ENCODE peak calls at places on chromosomes 2 and 18, in ten cellular contexts. One of them, this sample, is unnamed. For H3K9me3 and H3K27me3, the result is how much of the 10 kb centered on the place peaks cover.

GRCh38 chr2:239809391-239809790 is 215.8 kb downstream of the NDUFA10 start:
- DNase-seq in stomach: peak
- DNase-seq in sigmoid colon: peak
- DNase-seq in transverse colon: no peak
- DNase-seq in esophagus muscularis mucosa: no peak
- DNase-seq in uterus: peak
- DNase-seq in Peyer's patch: no peak
- DNase-seq in body of pancreas: no peak
- DNase-seq in spleen: peak
- DNase-seq in heart left ventricle: no peak
- DNase-seq in this sample: no peak

GRCh38 chr18:61831071-61831470 is 61.7 kb downstream of the RNF152 start:
- DNase-seq in transverse colon: no peak
- DNase-seq in uterus: no peak
- DNase-seq in heart left ventricle: no peak
- DNase-seq in sigmoid colon: no peak
- DNase-seq in stomach: no peak
- DNase-seq in Peyer's patch: no peak
- DNase-seq in body of pancreas: no peak
- DNase-seq in esophagus muscularis mucosa: no peak
- DNase-seq in spleen: no peak
- DNase-seq in this sample: no peak

GRCh38 chr2:207257291-207258190 is 91.8 kb upstream of the KLF7 start:
- DNase-seq in heart left ventricle: no peak
- DNase-seq in esophagus muscularis mucosa: no peak
- DNase-seq in body of pancreas: no peak
- DNase-seq in stomach: no peak
- DNase-seq in spleen: no peak
- DNase-seq in Peyer's patch: no peak
- DNase-seq in sigmoid colon: no peak
- DNase-seq in uterus: no peak
- DNase-seq in transverse colon: no peak
- DNase-seq in this sample: no peak

GRCh38 chr18:7517852-7518251 is 49.3 kb upstream of the PTPRM start:
- DNase-seq in Peyer's patch: no peak
- DNase-seq in spleen: no peak
- DNase-seq in sigmoid colon: no peak
- DNase-seq in transverse colon: no peak
- DNase-seq in stomach: no peak
- DNase-seq in body of pancreas: no peak
- DNase-seq in uterus: no peak
- DNase-seq in heart left ventricle: no peak
- DNase-seq in esophagus muscularis mucosa: no peak
- DNase-seq in this sample: no peak

GRCh38 chr18:53944721-53945120 is 279.7 kb downstream of the MBD2 start:
- DNase-seq in sigmoid colon: no peak
- DNase-seq in stomach: no peak
- DNase-seq in heart left ventricle: no peak
- DNase-seq in Peyer's patch: no peak
- DNase-seq in uterus: no peak
- DNase-seq in spleen: no peak
- DNase-seq in esophagus muscularis mucosa: no peak
- DNase-seq in body of pancreas: no peak
- DNase-seq in transverse colon: no peak
- DNase-seq in this sample: no peak

GRCh38 chr18:63342206-63342605 is 22.6 kb upstream of the BCL2 start:
- DNase-seq in Peyer's patch: no peak
- DNase-seq in body of pancreas: peak
- DNase-seq in uterus: peak
- DNase-seq in spleen: no peak
- DNase-seq in sigmoid colon: no peak
- DNase-seq in stomach: no peak
- DNase-seq in heart left ventricle: peak
- DNase-seq in transverse colon: no peak
- DNase-seq in esophagus muscularis mucosa: no peak
- DNase-seq in this sample: no peak

GRCh38 chr2:85873679-85874078 is 15.1 kb downstream of the ST3GAL5 start:
- DNase-seq in uterus: no peak
- DNase-seq in transverse colon: no peak
- DNase-seq in heart left ventricle: no peak
- DNase-seq in esophagus muscularis mucosa: no peak
- DNase-seq in Peyer's patch: no peak
- DNase-seq in spleen: no peak
- DNase-seq in stomach: no peak
- DNase-seq in body of pancreas: no peak
- DNase-seq in sigmoid colon: no peak
- DNase-seq in this sample: no peak

GRCh38 chr2:198659471-198659870 is 798.3 kb downstream of the SATB2 start:
- DNase-seq in transverse colon: no peak
- DNase-seq in esophagus muscularis mucosa: no peak
- DNase-seq in heart left ventricle: no peak
- DNase-seq in sigmoid colon: no peak
- DNase-seq in spleen: no peak
- DNase-seq in stomach: no peak
- DNase-seq in uterus: no peak
- DNase-seq in Peyer's patch: no peak
- DNase-seq in body of pancreas: no peak
- DNase-seq in this sample: no peak

GRCh38 chr2:213187833-213188532 is 36.6 kb upstream of the IKZF2 start:
- DNase-seq in body of pancreas: no peak
- DNase-seq in Peyer's patch: no peak
- DNase-seq in spleen: no peak
- DNase-seq in stomach: no peak
- DNase-seq in heart left ventricle: no peak
- DNase-seq in transverse colon: no peak
- DNase-seq in esophagus muscularis mucosa: no peak
- DNase-seq in uterus: no peak
- DNase-seq in sigmoid colon: no peak
- DNase-seq in this sample: no peak

GRCh38 chr2:151999058-151999457 is 99.8 kb downstream of the CACNB4 start:
- DNase-seq in stomach: peak
- DNase-seq in uterus: no peak
- DNase-seq in heart left ventricle: peak
- DNase-seq in Peyer's patch: peak
- DNase-seq in body of pancreas: peak
- DNase-seq in spleen: no peak
- DNase-seq in esophagus muscularis mucosa: no peak
- DNase-seq in sigmoid colon: no peak
- DNase-seq in transverse colon: peak
- DNase-seq in this sample: peak

DNA sequence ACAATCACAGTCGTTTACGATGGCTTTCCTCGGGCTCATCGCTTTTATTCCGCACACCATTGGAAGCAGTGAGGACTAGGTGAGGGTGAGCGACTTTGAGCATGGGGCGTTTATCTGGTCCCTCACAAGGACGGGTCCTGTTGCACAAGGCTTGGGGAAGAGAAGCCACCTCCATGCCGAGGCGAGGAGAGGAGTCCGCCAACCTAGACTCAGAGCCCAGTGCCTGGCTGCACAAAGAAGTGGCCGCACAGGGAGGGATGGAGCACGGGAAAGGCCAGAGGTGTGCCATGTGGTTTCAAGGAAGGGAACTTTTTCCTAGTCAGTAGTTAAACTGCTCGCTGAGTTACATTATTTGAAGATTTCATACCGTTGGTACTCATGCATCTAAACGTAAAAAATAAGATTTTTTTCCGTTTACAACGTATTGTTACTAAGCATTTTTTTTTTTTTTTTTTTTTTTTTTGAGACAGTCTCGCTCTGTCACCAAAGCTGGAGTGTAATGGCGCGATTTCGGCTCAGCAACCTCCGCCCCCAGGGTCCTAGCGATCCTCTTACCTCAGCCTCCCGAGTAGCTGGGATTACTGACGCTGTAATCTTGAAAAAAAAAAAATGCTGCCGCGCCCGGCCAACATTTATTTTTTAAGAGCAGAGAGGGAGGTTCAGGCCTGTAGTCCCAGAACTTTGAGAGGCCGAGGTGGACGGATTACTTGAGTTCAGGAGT is 868 bp upstream of the CYP27C1 start:
- DNase-seq in spleen: no peak
- DNase-seq in uterus: no peak
- DNase-seq in body of pancreas: peak
- DNase-seq in transverse colon: no peak
- DNase-seq in heart left ventricle: no peak
- DNase-seq in sigmoid colon: no peak
- DNase-seq in esophagus muscularis mucosa: no peak
- DNase-seq in stomach: no peak
- DNase-seq in Peyer's patch: no peak
- DNase-seq in this sample: no peak
- TF ChIP-seq POLR2A in spleen: no peak
- TF ChIP-seq POLR2A in uterus: no peak
- TF ChIP-seq POLR2A in body of pancreas: no peak
- TF ChIP-seq POLR2A in transverse colon: no peak
- TF ChIP-seq POLR2A in heart left ventricle: no peak
- TF ChIP-seq POLR2A in sigmoid colon: no peak
- TF ChIP-seq POLR2A in esophagus muscularis mucosa: no peak
- TF ChIP-seq POLR2A in stomach: no peak
- TF ChIP-seq POLR2A in Peyer's patch: no peak
- TF ChIP-seq POLR2A in this sample: no peak

GRCh38 chr18:77376733-77377094 is 127.1 kb downstream of the GALR1 start:
- DNase-seq in spleen: no peak
- DNase-seq in esophagus muscularis mucosa: peak
- DNase-seq in stomach: no peak
- DNase-seq in heart left ventricle: no peak
- DNase-seq in body of pancreas: no peak
- DNase-seq in sigmoid colon: no peak
- DNase-seq in transverse colon: no peak
- DNase-seq in Peyer's patch: no peak
- DNase-seq in uterus: no peak
- DNase-seq in this sample: no peak
- H3K9me3 ChIP-seq in spleen: under half
- H3K9me3 ChIP-seq in esophagus muscularis mucosa: under half
- H3K9me3 ChIP-seq in stomach: under half
- H3K9me3 ChIP-seq in heart left ventricle: under half
- H3K9me3 ChIP-seq in body of pancreas: under half
- H3K9me3 ChIP-seq in sigmoid colon: under half
- H3K9me3 ChIP-seq in transverse colon: under half
- H3K9me3 ChIP-seq in Peyer's patch: under half
- H3K9me3 ChIP-seq in uterus: under half
- H3K9me3 ChIP-seq in this sample: under half

GRCh38 chr2:238606311-238606710 is 179.6 kb downstream of the ASB1 start:
- DNase-seq in sigmoid colon: no peak
- DNase-seq in Peyer's patch: no peak
- DNase-seq in transverse colon: no peak
- DNase-seq in heart left ventricle: no peak
- DNase-seq in body of pancreas: no peak
- DNase-seq in uterus: no peak
- DNase-seq in stomach: no peak
- DNase-seq in esophagus muscularis mucosa: no peak
- DNase-seq in spleen: no peak
- DNase-seq in this sample: no peak
- H3K27me3 ChIP-seq in sigmoid colon: under half
- H3K27me3 ChIP-seq in Peyer's patch: under half
- H3K27me3 ChIP-seq in transverse colon: under half
- H3K27me3 ChIP-seq in heart left ventricle: under half
- H3K27me3 ChIP-seq in body of pancreas: under half
- H3K27me3 ChIP-seq in uterus: under half
- H3K27me3 ChIP-seq in stomach: under half
- H3K27me3 ChIP-seq in esophagus muscularis mucosa: under half
- H3K27me3 ChIP-seq in spleen: under half
- H3K27me3 ChIP-seq in this sample: under half

DNA sequence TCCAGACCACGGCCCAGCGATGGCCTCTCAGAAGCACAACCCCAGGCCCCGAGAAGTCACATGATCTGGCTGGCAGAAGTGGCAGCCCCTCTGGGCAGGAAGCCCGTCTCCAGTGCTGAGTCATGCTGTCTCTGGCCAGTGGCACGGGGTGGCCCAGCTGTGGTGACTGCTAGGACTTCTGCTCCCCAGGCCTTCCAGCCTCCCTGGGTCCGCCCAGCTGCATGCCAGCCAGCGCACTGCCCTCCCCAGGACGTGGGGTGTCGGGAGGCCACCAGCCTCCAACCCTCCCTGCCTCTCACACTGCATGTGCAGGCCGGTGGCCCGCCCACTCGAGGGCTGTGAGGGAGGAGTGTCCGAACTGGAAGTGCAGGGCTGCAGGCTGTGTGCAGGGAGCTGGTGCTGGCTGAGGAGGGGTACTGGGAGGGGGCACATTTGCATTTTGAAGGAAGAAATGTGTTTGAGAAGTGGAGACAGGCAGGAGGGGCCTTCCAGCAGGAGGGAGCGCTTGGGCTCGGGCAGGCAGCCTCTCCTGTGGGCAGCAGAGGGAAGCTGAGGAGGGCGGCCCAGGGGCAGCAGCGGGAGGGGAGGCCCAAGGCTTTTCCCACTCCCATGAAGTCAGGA is 17.0 kb upstream of the HPCAL1 start:
- DNase-seq in esophagus muscularis mucosa: no peak
- DNase-seq in stomach: peak
- DNase-seq in Peyer's patch: no peak
- DNase-seq in heart left ventricle: peak
- DNase-seq in transverse colon: peak
- DNase-seq in sigmoid colon: peak
- DNase-seq in spleen: peak
- DNase-seq in body of pancreas: peak
- DNase-seq in uterus: peak
- DNase-seq in this sample: peak
- TF ChIP-seq POLR2A in esophagus muscularis mucosa: no peak
- TF ChIP-seq POLR2A in stomach: no peak
- TF ChIP-seq POLR2A in Peyer's patch: no peak
- TF ChIP-seq POLR2A in heart left ventricle: peak
- TF ChIP-seq POLR2A in transverse colon: no peak
- TF ChIP-seq POLR2A in sigmoid colon: no peak
- TF ChIP-seq POLR2A in spleen: no peak
- TF ChIP-seq POLR2A in body of pancreas: no peak
- TF ChIP-seq POLR2A in uterus: no peak
- TF ChIP-seq POLR2A in this sample: no peak

DNA sequence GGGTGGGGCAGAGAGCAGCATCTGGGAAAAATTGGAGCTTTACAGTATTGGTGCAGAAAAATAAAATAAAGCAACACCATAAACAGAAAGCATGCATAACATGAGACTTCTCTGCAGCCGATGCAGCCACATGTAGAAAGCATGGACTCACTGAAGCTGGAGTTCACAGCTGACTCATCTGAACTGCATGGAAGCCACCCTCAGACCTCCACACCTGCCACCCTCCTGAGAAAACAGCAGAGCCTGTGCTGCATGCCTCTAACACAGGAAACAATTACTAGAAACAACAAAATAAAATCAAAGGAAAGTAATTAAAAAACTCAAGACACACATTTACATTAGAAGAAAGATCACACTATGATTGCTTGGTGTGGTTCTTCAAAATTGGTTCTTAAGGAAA is 169.4 kb upstream of the ALKAL2 start:
- DNase-seq in stomach: no peak
- DNase-seq in uterus: no peak
- DNase-seq in spleen: no peak
- DNase-seq in esophagus muscularis mucosa: no peak
- DNase-seq in sigmoid colon: no peak
- DNase-seq in body of pancreas: no peak
- DNase-seq in Peyer's patch: no peak
- DNase-seq in heart left ventricle: no peak
- DNase-seq in transverse colon: no peak
- DNase-seq in this sample: no peak
- H3K9me3 ChIP-seq in stomach: under half
- H3K9me3 ChIP-seq in uterus: under half
- H3K9me3 ChIP-seq in spleen: under half
- H3K9me3 ChIP-seq in esophagus muscularis mucosa: under half
- H3K9me3 ChIP-seq in sigmoid colon: under half
- H3K9me3 ChIP-seq in body of pancreas: under half
- H3K9me3 ChIP-seq in Peyer's patch: under half
- H3K9me3 ChIP-seq in heart left ventricle: under half
- H3K9me3 ChIP-seq in transverse colon: under half
- H3K9me3 ChIP-seq in this sample: under half

This sample was measured in upper lobe of left lung.